ENCODE peak calls at places on chromosomes 6 and 20, in nine cellular contexts. Y is tibial nerve, Z is A549, H is lower leg skin, P is HepG2, G is uterus, O is GM12891, B is ovary, M is breast epithelium. W is an unnamed sample.

GRCh38 chr20:63617876-63618265 is 9.0 kb downstream of the GMEB2 start:
- DNase-seq in M (no peak), Y (no peak), H (no peak), G (no peak), Z (no peak), O (no peak), B (no peak), P (no peak), W (no peak)

GRCh38 chr20:60101201-60101893 is 143.1 kb downstream of the CDH26 start:
- DNase-seq in P (no peak), Y (no peak), B (no peak), G (no peak), Z (no peak), H (no peak), O (no peak), M (no peak), W (no peak)

GRCh38 chr6:7542065-7542877 is 800 bp downstream of the DSP start:
- DNase-seq in G (no peak), P (no peak), Y (no peak), O (peak), B (no peak), H (peak), Z (peak), M (no peak), W (no peak)

GRCh38 chr6:63317641-63318040 is 2.1 kb downstream of the LGSN start:
- DNase-seq in Y (no peak), M (no peak), O (no peak), P (no peak), H (no peak), B (no peak), Z (no peak), G (no peak), W (no peak)

GRCh38 chr20:52889225-52889624 is 82.9 kb upstream of the TSHZ2 start:
- DNase-seq in Y (no peak), P (no peak), M (no peak), G (no peak), B (no peak), Z (no peak), H (no peak), O (no peak), W (no peak)

GRCh38 chr6:17994019-17994418 is 6.6 kb upstream of the KIF13A start:
- DNase-seq in G (no peak), Z (no peak), P (no peak), H (no peak), M (no peak), Y (no peak), O (no peak), B (no peak), W (no peak)

GRCh38 chr20:40682104-40683045 is 6.7 kb downstream of the MAFB start:
- DNase-seq in P (peak), Z (no peak), G (no peak), O (no peak), M (no peak), H (peak), B (peak), Y (no peak), W (no peak)

GRCh38 chr6:31736768-31737314 is 511 bp upstream of the CLIC1 start:
- DNase-seq in G (no peak), Z (no peak), B (no peak), M (no peak), H (no peak), Y (no peak), O (no peak), P (peak), W (no peak)

GRCh38 chr20:19991826-19992225 is 25.3 kb upstream of the NAA20 start:
- DNase-seq in Y (no peak), Z (no peak), O (no peak), H (no peak), B (no peak), P (no peak), G (no peak), M (no peak), W (no peak)

GRCh38 chr6:143842468-143842901 is 653 bp upstream of the LTV1 start:
- DNase-seq in O (no peak), B (peak), G (no peak), Y (no peak), H (no peak), P (no peak), M (no peak), Z (no peak), W (no peak)

GRCh38 chr6:156988276-156989158 is 211.3 kb downstream of the ARID1B start:
- DNase-seq in Z (no peak), O (peak), M (no peak), B (no peak), H (no peak), Y (no peak), G (no peak), P (peak), W (no peak)

GRCh38 chr6:32830017-32830416 is 8.5 kb downstream of the TAP2 start:
- DNase-seq in G (no peak), M (no peak), O (no peak), B (no peak), Y (no peak), H (no peak), Z (no peak), P (no peak), W (no peak)

GRCh38 chr6:32826996-32827395 is 10.2 kb upstream of the HLA-DOB start:
- DNase-seq in M (no peak), B (no peak), H (no peak), O (no peak), Z (no peak), Y (no peak), P (no peak), G (no peak), W (no peak)

GRCh38 chr6:32832535-32832934 is 6.0 kb downstream of the TAP2 start:
- DNase-seq in O (no peak), M (no peak), Y (no peak), H (no peak), B (no peak), G (no peak), Z (no peak), P (no peak), W (no peak)

GRCh38 chr6:32830936-32831335 is 7.6 kb downstream of the TAP2 start:
- DNase-seq in M (no peak), B (no peak), P (no peak), Y (no peak), G (no peak), H (no peak), O (no peak), Z (no peak), W (no peak)

DNA sequence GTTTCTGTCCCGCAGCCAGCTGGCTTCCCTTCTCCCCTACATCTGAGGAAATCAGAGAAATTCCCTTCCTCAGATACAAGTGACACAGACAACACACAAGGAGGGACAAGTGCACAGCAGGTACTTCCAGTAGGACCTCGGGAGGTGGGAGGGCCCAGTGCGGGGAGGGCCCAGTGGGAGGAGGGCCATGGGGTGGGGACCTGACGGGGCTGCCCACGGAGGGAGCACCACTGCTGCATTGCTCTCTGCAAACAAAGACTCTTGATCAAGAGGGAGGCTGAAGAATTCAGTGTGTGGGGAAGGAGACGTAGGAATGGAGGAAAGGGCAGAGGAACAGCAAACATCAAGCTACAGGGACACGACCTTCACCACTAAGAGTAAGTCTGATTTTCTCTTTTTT is 9.0 kb downstream of the TAP2 start:
- DNase-seq in P (no peak), Y (no peak), Z (no peak), O (no peak), H (no peak), G (no peak), B (no peak), M (no peak), W (no peak)
- TF ChIP-seq POLR2A in P (no peak), Y (no peak), Z (no peak), O (no peak), H (no peak), G (no peak), B (no peak), M (no peak), W (no peak)

GRCh38 chr20:50036703-50037102 is 53.9 kb downstream of the SNAI1 start:
- DNase-seq in H (no peak), Y (no peak), O (no peak), G (no peak), Z (no peak), P (no peak), B (no peak), M (no peak), W (no peak)

GRCh38 chr20:50034567-50035170 is 51.9 kb downstream of the SNAI1 start:
- DNase-seq in O (no peak), Y (no peak), B (no peak), Z (peak), H (no peak), P (no peak), M (no peak), G (peak), W (peak)

GRCh38 chr20:50029083-50029696 is 46.4 kb downstream of the SNAI1 start:
- DNase-seq in M (no peak), O (no peak), P (no peak), Z (no peak), G (no peak), Y (no peak), B (no peak), H (no peak), W (no peak)

GRCh38 chr20:50029697-50030428 is 47.1 kb downstream of the SNAI1 start:
- DNase-seq in H (no peak), Z (peak), B (peak), M (no peak), G (peak), Y (peak), P (peak), O (no peak), W (peak)

GRCh38 chr20:50032955-50033666 is 50.3 kb downstream of the SNAI1 start:
- DNase-seq in O (no peak), H (no peak), Z (no peak), Y (no peak), G (no peak), M (no peak), B (no peak), P (no peak), W (no peak)
- TF ChIP-seq POLR2A in O (no peak), H (no peak), Z (no peak), Y (no peak), G (no peak), M (no peak), B (no peak), P (no peak), W (no peak)

DNA sequence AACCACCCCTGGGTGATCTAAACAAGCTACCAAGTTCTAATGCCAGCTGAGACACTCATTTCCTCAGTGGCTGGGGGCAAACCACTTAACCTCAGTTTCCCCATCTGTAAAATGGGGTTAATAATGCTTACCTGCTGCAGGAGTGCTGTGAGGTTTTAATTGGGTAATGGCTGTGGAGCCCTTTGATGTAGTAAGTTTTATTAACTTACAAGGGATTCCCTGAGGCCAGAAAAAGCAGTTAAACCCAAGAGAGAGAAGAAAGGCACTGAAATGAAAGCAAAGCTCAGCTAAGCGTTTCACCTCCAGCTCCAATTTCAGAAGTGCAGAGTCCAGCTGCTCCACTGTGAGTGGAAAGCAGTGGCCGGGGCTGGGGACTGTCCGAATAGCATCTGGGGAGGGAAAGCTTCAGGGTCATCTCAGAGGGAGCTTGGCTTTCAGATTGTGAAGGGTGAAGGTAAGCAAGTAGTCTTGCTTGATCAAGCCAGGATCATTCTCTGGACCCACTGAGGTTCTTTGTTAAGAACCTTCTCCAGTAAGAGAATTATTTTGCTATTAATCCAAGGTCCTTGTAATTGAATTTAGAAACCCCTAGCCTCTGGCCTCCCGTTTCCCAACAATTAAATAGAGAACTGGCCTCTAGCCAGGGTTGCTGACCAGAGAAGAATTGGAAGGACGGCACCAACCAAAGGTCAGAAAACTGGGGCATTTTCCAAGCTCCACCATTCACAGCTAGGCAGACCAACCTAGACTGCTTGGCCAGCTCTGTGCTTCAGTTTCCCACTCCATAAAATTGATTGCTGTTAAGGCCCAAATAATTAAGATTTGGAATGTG is 20.9 kb upstream of the TCP11 start:
- DNase-seq in G (no peak), P (peak), Z (no peak), M (no peak), Y (no peak), B (no peak), O (no peak), H (no peak), W (no peak)
- TF ChIP-seq POLR2A in G (no peak), P (no peak), Z (no peak), M (no peak), Y (no peak), B (no peak), O (no peak), H (no peak), W (no peak)

GRCh38 chr20:23420943-23421925 is at the start of gene NAPB:
- DNase-seq in Z (peak), B (peak), M (peak), O (peak), Y (peak), H (peak), P (peak), G (peak), W (peak)
- TF ChIP-seq POLR2A in Z (peak), B (peak), M (peak), O (peak), Y (peak), H (no peak), P (peak), G (peak), W (peak)

DNA sequence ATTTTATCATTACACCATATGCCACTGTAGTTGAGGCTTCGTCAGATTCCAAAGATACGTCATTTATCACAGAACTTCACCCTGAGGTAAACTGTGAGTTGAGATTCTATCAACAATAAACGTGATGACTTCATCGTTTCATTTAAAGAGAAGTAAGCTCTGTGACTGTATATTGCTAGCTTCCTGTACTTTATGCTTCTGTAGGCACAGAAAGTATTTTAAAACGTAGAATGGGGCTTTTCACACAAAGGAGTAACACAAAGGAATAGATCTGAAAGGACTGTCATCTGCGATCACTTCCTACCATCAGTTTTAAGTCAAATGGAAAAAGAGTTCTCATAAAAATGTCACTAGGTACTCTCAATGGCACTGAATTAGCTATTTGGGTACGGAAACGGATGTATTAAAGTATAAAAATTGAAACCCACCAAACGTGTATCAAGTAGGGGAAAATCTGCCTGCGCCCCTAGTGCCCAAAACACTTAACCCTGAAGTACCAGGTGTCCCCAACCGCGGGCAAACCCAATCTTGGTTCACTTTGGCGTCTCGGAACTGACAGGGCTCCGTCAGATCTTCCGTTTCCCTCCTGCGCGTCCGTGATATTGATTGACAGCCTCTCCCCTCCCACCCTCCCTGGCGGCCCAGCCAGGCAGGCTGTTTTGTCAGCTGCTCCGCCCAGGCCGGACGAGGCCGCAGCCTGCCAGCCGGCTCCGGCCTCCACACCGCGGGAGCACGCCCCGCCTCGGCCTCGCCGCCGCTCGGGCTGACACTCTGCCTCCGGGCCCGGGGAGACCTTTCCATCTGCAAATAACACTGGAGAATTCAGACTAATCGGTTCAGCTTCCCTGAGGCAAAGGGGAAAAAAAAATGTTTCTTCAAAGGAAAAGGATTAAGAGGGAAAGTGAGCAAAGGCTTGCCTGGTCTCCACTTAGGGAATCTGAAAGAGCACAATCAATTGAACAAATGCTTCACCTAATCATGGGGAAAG is 234.7 kb upstream of the MCHR2 start:
- DNase-seq in Y (peak), O (peak), B (no peak), Z (peak), G (peak), P (peak), H (peak), M (peak), W (peak)
- TF ChIP-seq POLR2A in Y (no peak), O (no peak), B (no peak), Z (peak), G (no peak), P (no peak), H (no peak), M (no peak), W (peak)